ENCODE peak calls at places on chromosomes 12 and 14, in ten cellular contexts. X is fibroblast of lung; K is body of pancreas; W is A549; A is mesendoderm; Z is tibial artery; Q is CD4-positive, alpha-beta memory T cell; V is left lung; R is lung; C is heart right ventricle. T is an unnamed sample.
A peak's percentile ranks its signal among the peaks of the same experiment; 100 is the strongest.

GRCh38 chr12:88746386-88746785 is 166.1 kb upstream of the KITLG start:
- DNase-seq in C (no peak), K (no peak), V (no peak), Q (no peak), X (no peak), Z (no peak), A (no peak), R (no peak), W (no peak), T (no peak)

GRCh38 chr12:55659486-55660385 is 23.0 kb downstream of the OR10P1 start:
- DNase-seq in Z (no peak), R (no peak), W (no peak), Q (no peak), V (no peak), C (peak; percentile 66), K (peak; percentile 22), A (peak; percentile 45), X (peak; percentile 43), T (no peak)

GRCh38 chr12:58732894-58733293 is 187.4 kb downstream of the LRIG3 start:
- DNase-seq in V (no peak), K (no peak), X (peak; percentile 65), C (no peak), R (no peak), Q (no peak), W (no peak), A (no peak), Z (no peak), T (no peak)

GRCh38 chr12:91926810-91927209 is 218.8 kb downstream of the BTG1 start:
- DNase-seq in W (peak; percentile 40), R (no peak), C (no peak), A (peak; percentile 4), X (peak; percentile 69), Z (no peak), V (no peak), Q (no peak), K (peak; percentile 38), T (no peak)

GRCh38 chr14:24785698-24786097 is 151.7 kb upstream of the GZMB start:
- DNase-seq in V (no peak), X (no peak), A (no peak), Z (no peak), C (no peak), Q (no peak), K (no peak), W (no peak), R (no peak), T (no peak)

GRCh38 chr12:75446857-75447256 is 33.7 kb upstream of the GLIPR1 start:
- DNase-seq in W (peak; percentile 7), Q (no peak), V (no peak), Z (no peak), K (no peak), R (no peak), X (peak; percentile 85), A (no peak), C (no peak), T (no peak)

GRCh38 chr12:106140223-106140986 is 1.7 kb upstream of the NUAK1 start:
- DNase-seq in Z (no peak), V (no peak), Q (no peak), W (no peak), A (no peak), K (peak; percentile 25), R (no peak), X (no peak), C (no peak), T (no peak)

GRCh38 chr14:73785336-73785833 is 66.2 kb upstream of the PTGR2 start:
- DNase-seq in X (peak; percentile 93), V (no peak), K (peak; percentile 54), C (peak; percentile 43), Q (no peak), R (no peak), W (no peak), A (peak; percentile 90), Z (no peak), T (no peak)

GRCh38 chr14:105123266-105123665 is 45.3 kb downstream of the JAG2 start:
- DNase-seq in W (no peak), R (no peak), Z (no peak), C (no peak), K (no peak), V (no peak), A (no peak), X (no peak), Q (no peak), T (no peak)

GRCh38 chr12:123062682-123063426 is 82.4 kb downstream of the ARL6IP4 start:
- DNase-seq in Z (peak; percentile 89), K (peak; percentile 71), X (peak; percentile 64), A (no peak), R (peak; percentile 50), Q (no peak), W (peak; percentile 42), C (peak; percentile 55), V (no peak), T (peak; percentile 42)

GRCh38 chr14:106215229-106215628 is 688.8 kb downstream of the TMEM121 start:
- DNase-seq in W (no peak), R (no peak), A (no peak), Z (no peak), Q (no peak), C (no peak), V (no peak), K (no peak), X (no peak), T (no peak)
- H3K4me1 ChIP-seq in W (no peaks in the 10 kb centered on the region), R (no peaks in the 10 kb centered on the region), A (no peaks in the 10 kb centered on the region), Z (no peaks in the 10 kb centered on the region), Q (no peaks in the 10 kb centered on the region), C (no peaks in the 10 kb centered on the region), V (no peaks in the 10 kb centered on the region), K (no peaks in the 10 kb centered on the region), X (no peaks in the 10 kb centered on the region), T (no peaks in the 10 kb centered on the region)

DNA sequence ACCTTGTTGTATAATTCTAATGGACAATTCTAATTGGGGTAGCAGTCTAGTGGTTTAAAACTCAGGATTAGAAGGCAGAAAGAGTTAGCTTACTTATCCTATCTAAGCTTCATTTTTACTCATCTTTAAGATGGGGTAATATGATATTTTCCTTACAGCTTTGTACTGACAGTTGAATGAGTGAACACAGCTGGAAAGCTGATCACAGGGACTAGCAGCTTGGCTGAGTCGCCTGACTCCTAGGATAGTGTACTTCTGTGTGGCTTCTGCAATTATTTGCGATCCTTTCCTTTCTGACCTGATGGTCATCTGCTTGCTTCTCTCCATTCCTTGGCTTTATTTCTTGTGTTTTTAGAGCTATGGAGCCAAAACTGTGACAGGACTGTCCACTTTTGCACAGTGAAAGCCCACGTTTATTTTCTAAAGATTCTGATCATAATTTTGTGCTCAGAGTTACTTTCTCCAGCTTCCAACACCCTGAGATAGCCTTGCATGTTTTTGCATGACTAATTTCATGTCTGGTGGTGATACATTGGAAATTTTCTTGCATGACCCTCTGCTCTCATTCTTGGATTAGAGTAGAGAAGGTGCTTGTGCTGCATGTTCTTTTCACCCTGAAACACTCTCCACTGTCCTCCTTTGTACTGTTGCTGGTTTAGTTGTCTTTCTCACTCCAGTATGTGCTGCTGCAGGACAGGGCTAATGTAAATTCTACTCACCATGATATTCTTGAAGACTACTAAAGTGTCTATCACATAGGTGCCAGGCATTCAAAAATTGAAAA is 377.0 kb upstream of the ATP2B1 start:
- DNase-seq in W (no peak), K (no peak), A (no peak), Q (no peak), C (no peak), X (peak; percentile 47), V (no peak), Z (no peak), R (no peak), T (no peak)
- H3K4me1 ChIP-seq in W (peaks cover 33% of the 10 kb centered on the region), K (no peaks in the 10 kb centered on the region), A (peaks cover 2% of the 10 kb centered on the region), Q (no peaks in the 10 kb centered on the region), C (no peaks in the 10 kb centered on the region), X (peaks cover 6% of the 10 kb centered on the region), V (peaks cover 5% of the 10 kb centered on the region), Z (no peaks in the 10 kb centered on the region), R (no peaks in the 10 kb centered on the region), T (no peaks in the 10 kb centered on the region)

DNA sequence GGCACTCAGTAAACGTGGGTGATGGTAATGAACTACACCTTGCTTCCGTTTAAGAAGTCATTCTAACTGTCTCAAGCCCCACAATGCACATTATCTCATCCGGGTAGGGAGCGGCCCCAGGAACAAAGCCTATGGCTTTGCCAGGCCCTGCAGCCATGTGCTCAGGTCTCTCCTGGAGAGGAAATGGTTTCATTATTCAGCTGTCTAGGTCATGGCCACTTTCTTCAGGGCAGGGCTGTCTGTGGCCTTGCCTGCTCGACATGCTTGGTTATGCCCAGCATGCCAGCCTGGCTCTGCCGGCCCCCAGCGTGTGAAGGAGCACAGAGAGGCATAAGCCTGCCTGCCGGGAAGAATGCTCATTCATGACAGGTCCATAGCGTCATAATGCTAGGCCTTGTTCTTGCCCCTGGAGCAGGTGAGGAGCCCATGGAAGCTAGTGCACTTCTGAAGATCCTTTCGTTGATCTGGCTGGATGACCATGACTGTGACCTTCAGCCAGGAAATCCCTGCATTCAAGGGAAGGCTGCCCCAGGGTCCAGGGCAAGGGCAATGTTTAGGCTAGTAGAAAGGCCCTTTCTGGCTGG is 26.3 kb upstream of the FOS start:
- DNase-seq in R (no peak), K (peak; percentile 83), Q (no peak), X (no peak), C (no peak), W (no peak), A (no peak), Z (peak; percentile 59), V (no peak), T (no peak)
- H3K4me1 ChIP-seq in R (peaks cover 3% of the 10 kb centered on the region), K (peaks cover 47% of the 10 kb centered on the region), Q (peaks cover 42% of the 10 kb centered on the region), X (no peaks in the 10 kb centered on the region), C (peaks cover 12% of the 10 kb centered on the region), W (peaks cover 10% of the 10 kb centered on the region), A (no peaks in the 10 kb centered on the region), Z (peaks cover 16% of the 10 kb centered on the region), V (peaks cover 5% of the 10 kb centered on the region), T (peaks cover 15% of the 10 kb centered on the region)

GRCh38 chr12:49583361-49584094 is 15.6 kb upstream of the MCRS1 start:
- DNase-seq in V (no peak), A (no peak), R (no peak), Z (no peak), C (no peak), Q (no peak), K (no peak), W (no peak), X (no peak), T (no peak)
- H3K4me1 ChIP-seq in V (no peaks in the 10 kb centered on the region), A (no peaks in the 10 kb centered on the region), R (peaks cover 2% of the 10 kb centered on the region), Z (no peaks in the 10 kb centered on the region), C (peaks cover 27% of the 10 kb centered on the region), Q (no peaks in the 10 kb centered on the region), K (peaks cover 11% of the 10 kb centered on the region), W (peaks cover 16% of the 10 kb centered on the region), X (no peaks in the 10 kb centered on the region), T (peaks cover 3% of the 10 kb centered on the region)

DNA sequence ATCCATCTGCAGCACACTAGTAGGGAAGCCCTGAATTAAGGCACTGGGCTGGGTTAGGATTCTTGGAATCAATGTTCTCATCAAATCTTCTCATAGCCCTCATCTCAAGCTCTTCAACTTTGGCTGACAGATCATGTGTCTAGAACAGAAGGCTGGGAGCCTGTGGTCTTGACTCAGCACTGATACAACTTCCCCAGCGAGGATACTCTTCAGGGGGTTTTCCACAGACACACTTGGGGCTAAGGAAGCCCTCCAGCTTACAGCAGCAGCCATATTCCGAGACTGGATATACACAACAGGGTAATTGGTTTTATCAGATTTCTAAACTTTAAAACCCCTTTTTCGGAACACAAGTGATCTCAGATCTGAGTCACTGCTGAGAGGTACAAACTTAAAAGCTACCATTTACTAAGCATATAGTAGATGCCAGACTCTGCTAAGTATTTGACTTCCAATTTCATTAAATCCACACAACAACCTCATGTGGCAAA is 3.5 kb downstream of the FMNL3 start:
- DNase-seq in R (no peak), V (no peak), Q (no peak), Z (no peak), C (no peak), X (peak; percentile 85), A (no peak), W (no peak), K (peak; percentile 10), T (no peak)
- H3K4me1 ChIP-seq in R (peaks cover 9% of the 10 kb centered on the region), V (peaks cover 33% of the 10 kb centered on the region), Q (peaks cover 53% of the 10 kb centered on the region), Z (peaks cover 21% of the 10 kb centered on the region), C (peaks cover 46% of the 10 kb centered on the region), X (peaks cover 18% of the 10 kb centered on the region), A (peaks cover 19% of the 10 kb centered on the region), W (peaks cover 5% of the 10 kb centered on the region), K (peaks cover 11% of the 10 kb centered on the region), T (peaks cover 22% of the 10 kb centered on the region)

GRCh38 chr12:124763594-124763979 is 100.1 kb downstream of the SCARB1 start:
- DNase-seq in W (no peak), K (no peak), A (no peak), R (no peak), C (no peak), V (no peak), Q (no peak), X (peak; percentile 57), Z (no peak), T (no peak)
- H3K4me1 ChIP-seq in W (peaks cover 28% of the 10 kb centered on the region), K (peaks cover 20% of the 10 kb centered on the region), A (peaks cover 8% of the 10 kb centered on the region), R (peaks cover 12% of the 10 kb centered on the region), C (peaks cover 39% of the 10 kb centered on the region), V (peaks cover 25% of the 10 kb centered on the region), Q (peaks cover 4% of the 10 kb centered on the region), X (peaks cover 7% of the 10 kb centered on the region), Z (peaks cover 43% of the 10 kb centered on the region), T (peaks cover 22% of the 10 kb centered on the region)